ENCODE peak calls at places on chromosome 1, in six cellular contexts. P, O, R, Z, V and S are unnamed samples.

GRCh38 chr1:16048573-16049189 is 5.1 kb downstream of the CLCNKB start:
- DNase-seq in P (peak), O (peak), R (no peak), Z (peak), V (peak), S (peak)

GRCh38 chr1:30908886-30909777 is 574 bp upstream of the SDC3 start:
- DNase-seq in P (no peak), O (no peak), R (no peak), Z (peak), V (no peak), S (no peak)

GRCh38 chr1:116239916-116240315 is 128.7 kb downstream of the MAB21L3 start:
- DNase-seq in P (no peak), O (no peak), R (no peak), Z (no peak), V (no peak), S (no peak)

GRCh38 chr1:155871390-155871789 is 12.0 kb downstream of the SYT11 start:
- DNase-seq in P (peak), O (no peak), R (no peak), Z (no peak), V (peak), S (no peak)

GRCh38 chr1:38455829-38456563 is 403.6 kb downstream of the RRAGC start:
- DNase-seq in P (no peak), O (no peak), R (no peak), Z (no peak), V (no peak), S (no peak)

GRCh38 chr1:209601809-209602657 is 18.5 kb downstream of the CAMK1G start:
- DNase-seq in P (peak), O (no peak), R (no peak), Z (peak), V (peak), S (no peak)

GRCh38 chr1:158118713-158119402 is 61.8 kb upstream of the CD1D start:
- DNase-seq in P (no peak), O (no peak), R (no peak), Z (no peak), V (no peak), S (no peak)

GRCh38 chr1:230157409-230158390 is 90.7 kb downstream of the GALNT2 start:
- DNase-seq in P (peak), O (no peak), R (no peak), Z (no peak), V (no peak), S (no peak)

GRCh38 chr1:224684920-224685547 is 68.9 kb downstream of the CNIH3 start:
- DNase-seq in P (no peak), O (no peak), R (no peak), Z (no peak), V (no peak), S (no peak)

GRCh38 chr1:154838473-154838872 is 31.6 kb downstream of the KCNN3 start:
- DNase-seq in P (no peak), O (no peak), R (no peak), Z (no peak), V (no peak), S (no peak)

GRCh38 chr1:209749660-209750059 is 6.2 kb upstream of the TRAF3IP3 start:
- DNase-seq in P (no peak), O (no peak), R (no peak), Z (no peak), V (no peak), S (no peak)

GRCh38 chr1:34984435-34985062 is 598 bp downstream of the TMEM35B start:
- DNase-seq in P (peak), O (no peak), R (no peak), Z (peak), V (peak), S (no peak)

GRCh38 chr1:186304982-186305949 is 69.8 kb downstream of the TPR start:
- DNase-seq in P (peak), O (no peak), R (no peak), Z (no peak), V (no peak), S (no peak)

GRCh38 chr1:220825819-220826551 is 39.3 kb downstream of the MTARC1 start:
- DNase-seq in P (no peak), O (no peak), R (no peak), Z (no peak), V (no peak), S (no peak)

GRCh38 chr1:214549604-214550338 is 1.6 kb downstream of the PTPN14 start:
- DNase-seq in P (peak), O (no peak), R (no peak), Z (no peak), V (no peak), S (no peak)

GRCh38 chr1:212315907-212316306 is 30.7 kb downstream of the PPP2R5A start:
- DNase-seq in P (no peak), O (no peak), R (no peak), Z (peak), V (peak), S (no peak)

GRCh38 chr1:81032374-81032773 is 768.4 kb upstream of the ADGRL2 start:
- DNase-seq in P (no peak), O (no peak), R (no peak), Z (no peak), V (no peak), S (no peak)

GRCh38 chr1:83086346-83086745 is 912.6 kb downstream of the TTLL7 start:
- DNase-seq in P (no peak), O (no peak), R (no peak), Z (no peak), V (no peak), S (no peak)

GRCh38 chr1:203327684-203328457 is 22.6 kb downstream of the BTG2 start:
- DNase-seq in P (peak), O (peak), R (no peak), Z (no peak), V (no peak), S (no peak)

GRCh38 chr1:233327938-233328660 is 575 bp downstream of the MAP3K21 start:
- DNase-seq in P (peak), O (no peak), R (no peak), Z (peak), V (peak), S (peak)

GRCh38 chr1:100622037-100622436 is 84.1 kb downstream of the GPR88 start:
- DNase-seq in P (peak), O (no peak), R (no peak), Z (no peak), V (no peak), S (no peak)

GRCh38 chr1:209349372-209350324 is 233.9 kb upstream of the CAMK1G start:
- DNase-seq in P (peak), O (no peak), R (no peak), Z (no peak), V (no peak), S (no peak)

GRCh38 chr1:113818585-113818984 is 6.3 kb upstream of the RSBN1 start:
- DNase-seq in P (no peak), O (no peak), R (no peak), Z (no peak), V (no peak), S (no peak)

GRCh38 chr1:54615531-54616245 is 7.6 kb downstream of the FAM151A start:
- DNase-seq in P (peak), O (no peak), R (no peak), Z (no peak), V (no peak), S (no peak)

GRCh38 chr1:243596441-243597183 is 253.4 kb downstream of the AKT3 start:
- DNase-seq in P (no peak), O (no peak), R (no peak), Z (no peak), V (no peak), S (no peak)

GRCh38 chr1:24101796-24102580 is 9.9 kb downstream of the MYOM3 start:
- DNase-seq in P (peak), O (no peak), R (no peak), Z (no peak), V (no peak), S (no peak)

GRCh38 chr1:66333463-66334232 is 200.3 kb upstream of the SGIP1 start:
- DNase-seq in P (no peak), O (no peak), R (no peak), Z (peak), V (no peak), S (no peak)

GRCh38 chr1:9375912-9376311 is 83.2 kb downstream of the SPSB1 start:
- DNase-seq in P (no peak), O (no peak), R (no peak), Z (no peak), V (no peak), S (no peak)

GRCh38 chr1:112457241-112457640 is 51.5 kb upstream of the WNT2B start:
- DNase-seq in P (no peak), O (no peak), R (no peak), Z (no peak), V (no peak), S (no peak)

GRCh38 chr1:11719313-11720032 is 16.5 kb upstream of the AGTRAP start:
- DNase-seq in P (peak), O (peak), R (peak), Z (peak), V (peak), S (peak)

DNA sequence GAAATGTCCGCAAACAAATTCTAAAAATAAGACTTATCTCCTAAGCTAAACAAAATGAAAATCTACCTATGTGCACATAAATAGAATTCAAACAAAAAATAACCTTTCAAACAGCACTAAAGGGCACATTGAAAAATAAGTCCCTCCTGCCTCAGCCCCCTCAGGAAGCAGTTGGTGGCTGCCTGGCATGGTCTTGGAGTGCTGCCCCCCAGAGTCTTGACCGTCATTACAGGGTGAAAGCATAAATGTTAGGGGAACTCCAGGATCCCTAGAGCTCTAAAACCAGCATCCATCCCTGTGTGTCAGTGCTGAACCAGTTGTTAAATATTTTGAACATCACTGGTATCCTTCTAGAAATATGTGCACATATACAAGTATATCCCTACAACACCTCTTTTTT is 6.5 kb upstream of the NPL start:
- DNase-seq in P (no peak), O (no peak), R (no peak), Z (no peak), V (no peak), S (no peak)
- TF ChIP-seq CTCF in P (peak), O (no peak), R (no peak), Z (no peak), V (no peak), S (no peak)

DNA sequence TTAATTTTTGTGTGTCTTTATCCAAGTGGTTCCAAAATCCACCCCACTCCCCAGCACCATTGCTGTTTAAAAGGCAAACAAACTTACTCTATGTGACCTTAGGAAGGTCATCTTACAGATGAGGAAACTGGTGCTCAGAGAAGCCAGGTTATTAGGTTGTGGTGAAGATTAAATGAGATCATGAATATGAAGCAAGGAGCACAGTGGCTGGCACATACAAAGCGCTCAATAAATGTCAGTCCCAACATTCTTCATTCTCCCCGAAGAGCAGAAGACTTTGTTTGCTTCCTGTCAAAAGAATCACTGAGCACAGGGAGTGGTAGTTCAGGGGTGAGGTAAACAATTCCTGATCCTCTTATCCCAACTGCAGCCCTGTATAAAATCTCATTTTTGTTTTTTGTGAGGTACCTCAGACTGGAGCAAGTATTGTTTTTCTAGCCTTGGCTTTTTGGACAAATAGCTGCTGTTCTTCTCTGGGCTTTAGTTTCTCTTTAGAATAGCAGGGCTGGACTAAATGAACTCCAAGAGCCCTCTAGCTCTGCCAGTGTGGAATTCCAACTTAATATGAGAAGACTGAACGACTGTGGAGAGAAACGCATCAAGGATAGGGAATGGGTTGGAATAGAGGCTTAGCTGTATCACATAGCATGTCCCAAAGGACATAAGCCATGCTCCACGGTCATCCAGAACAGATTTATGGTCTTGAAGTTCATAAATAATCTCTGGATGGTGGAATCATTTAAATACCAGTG is 455.3 kb upstream of the USP24 start:
- DNase-seq in P (no peak), O (no peak), R (no peak), Z (no peak), V (no peak), S (no peak)
- TF ChIP-seq CTCF in P (no peak), O (no peak), R (no peak), Z (no peak), V (no peak), S (no peak)

DNA sequence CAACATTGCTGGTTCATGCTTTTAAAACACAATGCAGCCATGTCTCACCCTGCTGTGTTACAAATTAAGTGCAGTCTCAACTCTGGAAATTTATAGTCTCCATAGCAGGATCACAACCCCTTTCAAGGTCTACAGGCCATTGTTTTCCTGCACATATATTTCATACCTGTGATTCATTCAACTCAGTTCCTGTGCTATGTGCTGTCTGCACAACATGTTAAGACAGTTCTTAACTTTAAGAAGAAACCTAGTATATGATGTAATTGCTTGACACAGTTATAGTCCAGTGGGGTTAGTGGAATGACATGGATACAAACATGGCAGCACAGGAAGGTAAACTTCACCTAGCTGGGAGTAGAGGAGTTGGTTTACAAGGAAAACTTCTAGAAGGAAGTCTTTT is 106.4 kb downstream of the IFI44 start:
- DNase-seq in P (no peak), O (no peak), R (no peak), Z (no peak), V (no peak), S (no peak)
- TF ChIP-seq CTCF in P (no peak), O (no peak), R (no peak), Z (no peak), V (no peak), S (no peak)

GRCh38 chr1:161915978-161916377 is 107.7 kb downstream of the OLFML2B start:
- DNase-seq in P (no peak), O (no peak), R (no peak), Z (no peak), V (no peak), S (no peak)

GRCh38 chr1:161919229-161919628 is 104.4 kb downstream of the OLFML2B start:
- DNase-seq in P (no peak), O (no peak), R (no peak), Z (no peak), V (no peak), S (no peak)

GRCh38 chr1:161914595-161914994 is 109.1 kb downstream of the OLFML2B start:
- DNase-seq in P (no peak), O (no peak), R (no peak), Z (no peak), V (no peak), S (no peak)

GRCh38 chr1:161913482-161914140 is 110.1 kb downstream of the OLFML2B start:
- DNase-seq in P (no peak), O (no peak), R (no peak), Z (no peak), V (no peak), S (no peak)

GRCh38 chr1:161915051-161915503 is 108.6 kb downstream of the OLFML2B start:
- DNase-seq in P (no peak), O (no peak), R (no peak), Z (no peak), V (no peak), S (no peak)
- TF ChIP-seq CTCF in P (no peak), O (no peak), R (no peak), Z (no peak), V (no peak), S (no peak)

GRCh38 chr1:110482662-110483307 is 31.8 kb downstream of the PROK1 start:
- DNase-seq in P (no peak), O (no peak), R (no peak), Z (no peak), V (no peak), S (no peak)
- TF ChIP-seq CTCF in P (no peak), O (no peak), R (no peak), Z (no peak), V (no peak), S (no peak)

DNA sequence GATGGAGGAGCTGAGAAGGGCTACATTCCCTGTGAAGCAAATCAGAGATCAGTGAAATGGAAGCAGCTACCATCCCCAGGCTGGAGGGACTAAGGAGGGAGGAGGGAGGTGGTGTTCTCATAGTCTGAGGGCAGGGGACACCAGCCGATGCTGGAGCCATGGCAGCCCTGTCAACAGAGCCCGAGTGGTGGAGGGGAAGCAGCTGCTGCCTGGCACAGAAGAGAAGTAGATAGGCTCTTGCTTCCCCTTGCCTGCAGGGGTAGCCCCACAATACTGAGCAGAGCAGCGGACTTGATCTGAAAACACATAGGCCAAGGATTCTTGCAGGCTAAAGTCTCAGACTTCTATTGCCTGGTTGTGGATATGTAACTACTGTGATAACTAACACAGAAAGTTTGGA is 255.1 kb downstream of the FGGY start:
- DNase-seq in P (no peak), O (no peak), R (no peak), Z (no peak), V (no peak), S (no peak)
- TF ChIP-seq CTCF in P (no peak), O (no peak), R (no peak), Z (no peak), V (no peak), S (no peak)

DNA sequence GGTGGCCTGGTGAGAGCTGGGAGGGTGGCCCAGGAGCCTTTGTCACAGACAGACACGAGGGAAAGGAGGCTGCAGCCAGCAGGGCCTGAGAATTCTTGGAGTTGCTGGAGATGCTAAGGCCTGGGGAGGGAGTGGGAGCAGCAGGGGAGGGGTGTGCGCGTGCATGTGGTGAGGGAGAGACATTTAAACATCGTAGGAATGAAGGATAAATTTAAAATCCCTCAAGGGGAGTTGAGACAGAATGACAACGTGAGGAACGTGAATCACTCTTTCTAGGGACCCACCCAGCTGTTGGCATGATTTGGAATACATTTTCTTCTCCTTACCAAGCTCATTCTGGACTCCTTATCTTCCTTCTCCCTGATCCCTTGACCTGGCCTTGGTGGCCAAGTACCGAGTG is 73.3 kb upstream of the CACNA1E start:
- DNase-seq in P (no peak), O (no peak), R (no peak), Z (no peak), V (no peak), S (no peak)
- TF ChIP-seq CTCF in P (no peak), O (no peak), R (no peak), Z (no peak), V (no peak), S (no peak)

GRCh38 chr1:40703316-40703715 is 11.8 kb downstream of the NFYC start:
- DNase-seq in P (no peak), O (no peak), R (no peak), Z (no peak), V (no peak), S (no peak)

GRCh38 chr1:40704817-40705733 is 13.6 kb downstream of the NFYC start:
- DNase-seq in P (peak), O (no peak), R (no peak), Z (no peak), V (no peak), S (no peak)

GRCh38 chr1:40697436-40697835 is 5.9 kb downstream of the NFYC start:
- DNase-seq in P (no peak), O (no peak), R (no peak), Z (no peak), V (no peak), S (no peak)

GRCh38 chr1:40699787-40700186 is 8.3 kb downstream of the NFYC start:
- DNase-seq in P (no peak), O (no peak), R (no peak), Z (no peak), V (no peak), S (no peak)

GRCh38 chr1:40701684-40702083 is 10.2 kb downstream of the NFYC start:
- DNase-seq in P (no peak), O (no peak), R (no peak), Z (no peak), V (no peak), S (no peak)
- TF ChIP-seq CTCF in P (no peak), O (no peak), R (no peak), Z (no peak), V (no peak), S (no peak)

GRCh38 chr1:170460379-170460778 is 71.6 kb upstream of the GORAB start:
- DNase-seq in P (no peak), O (no peak), R (no peak), Z (no peak), V (no peak), S (no peak)
- TF ChIP-seq CTCF in P (no peak), O (no peak), R (no peak), Z (no peak), V (no peak), S (no peak)

GRCh38 chr1:217889401-217889800 is 258.3 kb downstream of the SPATA17 start:
- DNase-seq in P (peak), O (no peak), R (no peak), Z (no peak), V (no peak), S (no peak)
- TF ChIP-seq CTCF in P (peak), O (no peak), R (no peak), Z (no peak), V (no peak), S (no peak)